ENCODE peak calls at places on chromosome 14, in seven cellular contexts. D is lower leg skin, K is brain microvascular endothelial cell, N is right lobe of liver, U is fibroblast of the aortic adventitia, A is cardiac muscle cell, R is lung. W is an unnamed sample.

GRCh38 chr14:51240804-51241380 is 845 bp downstream of the TMX1 start:
- DNase-seq in N (no peak), A (no peak), U (no peak), D (no peak), K (no peak), R (no peak), W (no peak)

GRCh38 chr14:23047042-23047634 is 5.1 kb downstream of the PSMB11 start:
- DNase-seq in A (no peak), K (no peak), D (no peak), N (no peak), U (no peak), R (no peak), W (no peak)

GRCh38 chr14:34628681-34629135 is 1.2 kb downstream of the SNX6 start:
- DNase-seq in A (peak), K (no peak), U (no peak), N (no peak), D (peak), R (no peak), W (peak)

GRCh38 chr14:61258985-61259384 is 22.2 kb downstream of the TMEM30B start:
- DNase-seq in A (no peak), N (no peak), D (peak), U (peak), K (no peak), R (no peak), W (peak)

GRCh38 chr14:73472182-73473114 is 14.1 kb upstream of the NUMB start:
- DNase-seq in D (peak), U (peak), R (no peak), A (peak), N (no peak), K (no peak), W (peak)

GRCh38 chr14:103522649-103523582 is at the start of gene CKB:
- DNase-seq in D (peak), K (peak), A (peak), N (peak), U (peak), R (no peak), W (no peak)

GRCh38 chr14:76584271-76584702 is 177.0 kb upstream of the VASH1 start:
- DNase-seq in U (no peak), R (no peak), K (no peak), A (no peak), N (no peak), D (no peak), W (no peak)

GRCh38 chr14:22814945-22815713 is at the start of gene SLC7A7:
- DNase-seq in K (no peak), N (no peak), R (peak), D (no peak), A (no peak), U (peak), W (peak)

GRCh38 chr14:92135269-92135668 is 13.5 kb downstream of the CPSF2 start:
- DNase-seq in A (peak), K (no peak), R (no peak), D (no peak), N (no peak), U (peak), W (peak)

GRCh38 chr14:78567343-78567742 is 397.2 kb downstream of the NRXN3 start:
- DNase-seq in N (no peak), A (no peak), D (no peak), R (no peak), U (peak), K (no peak), W (no peak)

GRCh38 chr14:35532783-35533356 is 1.1 kb upstream of the INSM2 start:
- DNase-seq in R (no peak), A (no peak), D (no peak), U (no peak), K (no peak), N (no peak), W (no peak)

GRCh38 chr14:61559641-61560201 is 135.6 kb upstream of the HIF1A start:
- DNase-seq in D (no peak), U (no peak), N (no peak), K (no peak), A (no peak), R (no peak), W (no peak)

GRCh38 chr14:91113829-91114078 is at the start of gene DGLUCY:
- DNase-seq in A (peak), D (no peak), R (peak), N (peak), U (peak), K (no peak), W (peak)

GRCh38 chr14:24231263-24232120 is 675 bp downstream of the NEDD8 start:
- DNase-seq in K (no peak), U (no peak), D (peak), A (no peak), N (no peak), R (no peak), W (no peak)

GRCh38 chr14:80726211-80726610 is 215.3 kb downstream of the CEP128 start:
- DNase-seq in U (no peak), K (no peak), R (no peak), N (no peak), A (no peak), D (no peak), W (no peak)

GRCh38 chr14:53190938-53191337 is 37.8 kb upstream of the DDHD1 start:
- DNase-seq in A (no peak), U (peak), N (no peak), D (no peak), R (no peak), K (no peak), W (no peak)

GRCh38 chr14:81096656-81097055 is 124.1 kb downstream of the GTF2A1 start:
- DNase-seq in N (no peak), D (no peak), R (no peak), A (no peak), K (no peak), U (no peak), W (no peak)

GRCh38 chr14:90487031-90487430 is 90.2 kb downstream of the CALM1 start:
- DNase-seq in A (no peak), U (peak), K (no peak), N (no peak), R (no peak), D (peak), W (no peak)

GRCh38 chr14:84963518-84963917 is 566.4 kb upstream of the FLRT2 start:
- DNase-seq in R (no peak), K (no peak), N (no peak), D (no peak), A (no peak), U (no peak), W (no peak)

GRCh38 chr14:73567951-73568885 is 795 bp upstream of the ACOT2 start:
- DNase-seq in R (no peak), A (peak), N (no peak), D (no peak), K (no peak), U (peak), W (peak)

GRCh38 chr14:76773188-76773885 is 12.1 kb downstream of the VASH1 start:
- DNase-seq in A (no peak), K (peak), R (peak), N (no peak), D (peak), U (peak), W (peak)

GRCh38 chr14:97707603-97708002 is 910.4 kb downstream of the VRK1 start:
- DNase-seq in D (no peak), K (no peak), U (no peak), N (no peak), A (no peak), R (no peak), W (no peak)

GRCh38 chr14:81269100-81269978 is 48.6 kb upstream of the GTF2A1 start:
- DNase-seq in A (peak), D (no peak), K (peak), N (no peak), R (no peak), U (peak), W (peak)

GRCh38 chr14:97624985-97625384 is 827.8 kb downstream of the VRK1 start:
- DNase-seq in A (no peak), D (no peak), R (no peak), N (no peak), U (no peak), K (no peak), W (no peak)

GRCh38 chr14:52112336-52113018 is 43.6 kb upstream of the NID2 start:
- DNase-seq in N (no peak), D (no peak), K (peak), U (peak), R (no peak), A (no peak), W (peak)

GRCh38 chr14:94795372-94795771 is 25.5 kb upstream of the GSC start:
- DNase-seq in D (no peak), A (no peak), R (no peak), N (no peak), K (no peak), U (no peak), W (no peak)

GRCh38 chr14:61152851-61153364 is 128.2 kb downstream of the TMEM30B start:
- DNase-seq in U (peak), K (no peak), D (no peak), A (no peak), N (no peak), R (no peak), W (peak)

DNA sequence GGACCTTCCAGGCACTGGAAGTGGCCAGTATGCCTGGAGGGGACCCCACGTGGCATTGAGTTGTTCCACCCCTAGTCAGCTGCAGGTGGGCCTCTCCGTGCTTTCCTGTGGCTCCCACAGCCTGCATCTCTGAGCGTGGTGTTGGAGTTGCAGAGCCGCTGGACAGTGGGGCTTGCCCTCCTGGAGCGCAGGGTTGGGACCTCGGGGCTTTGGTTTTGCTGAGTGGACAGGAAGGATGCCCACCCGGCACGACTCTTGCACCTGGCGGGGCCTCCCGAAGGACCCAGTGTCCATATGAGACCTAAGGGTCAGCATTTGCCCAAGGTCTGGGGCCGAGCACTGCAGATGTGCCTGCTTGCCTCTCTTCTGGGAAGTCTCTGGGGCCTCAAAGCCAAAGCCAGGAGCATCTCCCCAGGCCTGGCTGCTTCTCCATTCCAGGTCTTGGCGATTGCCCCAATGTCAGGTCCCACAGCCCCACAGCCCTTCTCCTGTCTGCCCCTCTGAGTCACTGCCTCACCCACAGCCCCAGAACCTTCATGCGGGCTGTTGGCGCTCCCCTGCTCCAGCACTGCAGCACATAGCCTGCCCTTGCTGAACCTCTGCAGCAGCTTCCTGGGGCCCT is 1.5 kb downstream of the PACS2 start:
- DNase-seq in A (no peak), K (no peak), D (peak), N (no peak), U (peak), R (no peak), W (peak)
- H3K4me3 ChIP-seq in A (peak), K (peak), D (no peak), N (peak), U (peak), R (peak), W (peak)

DNA sequence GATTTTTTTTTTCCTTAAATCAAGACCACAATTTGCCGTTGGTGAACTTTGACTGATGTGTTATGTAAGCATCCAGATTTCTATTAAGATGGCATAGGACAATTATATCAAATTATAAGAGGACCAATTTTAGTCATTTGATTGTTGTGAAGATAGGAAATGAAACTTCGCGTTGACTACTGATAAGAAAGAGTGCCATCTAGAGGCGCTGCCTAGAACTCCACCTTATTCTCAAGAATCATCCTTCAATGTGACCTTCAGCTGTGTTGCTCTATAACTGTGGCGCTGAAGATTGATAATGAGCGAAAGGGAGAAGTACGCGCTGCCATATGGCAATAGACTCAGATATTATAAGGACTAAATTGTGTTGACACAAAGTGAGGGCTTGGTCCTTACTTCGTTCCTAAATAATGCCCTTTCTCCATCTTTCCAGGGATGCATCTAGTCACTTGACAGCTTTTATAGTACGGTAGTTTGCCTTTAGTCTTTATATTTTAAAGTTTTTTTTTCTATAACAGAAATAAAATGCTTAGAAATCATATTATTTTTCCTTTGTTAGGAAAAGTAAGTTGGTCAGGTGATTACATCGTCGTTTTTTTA is 350.8 kb upstream of the STXBP6 start:
- DNase-seq in K (peak), A (peak), D (no peak), R (peak), U (peak), N (no peak), W (peak)
- TF ChIP-seq CTCF in K (peak), A (peak), D (no peak), R (peak), U (peak), N (peak), W (peak)

DNA sequence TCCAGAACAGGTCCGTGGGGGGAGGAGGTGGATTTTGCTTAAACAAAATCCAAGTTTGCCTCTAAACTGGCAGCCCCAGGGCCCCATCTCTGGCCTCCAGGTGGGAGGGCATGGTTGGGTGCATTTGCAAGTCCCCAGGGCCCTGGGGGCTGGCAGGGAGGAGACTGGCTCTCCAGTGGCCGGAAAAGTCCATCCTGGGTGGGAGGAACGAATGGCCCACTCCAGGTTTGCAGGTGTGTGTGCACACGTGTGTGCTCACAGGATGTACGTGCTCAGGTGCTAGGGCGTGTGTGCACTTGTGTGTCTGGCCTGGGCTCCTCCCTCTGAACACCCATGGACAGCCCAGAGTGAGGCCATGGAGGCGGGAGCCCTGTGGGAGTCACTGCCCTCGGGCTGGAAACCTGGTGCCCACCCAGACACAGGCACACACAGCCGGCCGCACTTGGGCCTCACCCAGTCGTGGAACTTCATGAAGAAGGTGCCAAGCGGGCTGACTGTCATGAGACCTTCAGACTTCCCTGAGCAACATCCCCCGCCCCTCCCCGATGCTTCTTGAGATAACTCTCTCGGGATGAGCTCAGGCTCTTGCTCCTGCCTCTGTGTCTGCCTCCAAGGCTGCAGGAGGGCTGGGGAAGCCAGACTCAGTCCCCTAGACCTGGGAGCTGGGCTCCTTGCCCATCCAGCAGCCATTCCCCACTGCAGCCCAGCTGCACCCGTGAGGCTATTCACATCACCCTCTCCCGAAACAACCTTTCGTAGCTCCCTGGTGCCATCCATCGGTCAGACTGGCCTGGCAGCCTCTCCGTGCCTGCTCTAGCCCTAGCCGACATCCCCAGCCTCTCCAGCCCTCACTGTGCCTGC is 9.4 kb downstream of the AHNAK2 start:
- DNase-seq in D (peak), U (peak), A (no peak), K (no peak), R (no peak), N (peak), W (peak)
- H3K4me3 ChIP-seq in D (peak), U (peak), A (no peak), K (no peak), R (no peak), N (peak), W (peak)

GRCh38 chr14:50231475-50232275 is at the start of gene SOS2:
- DNase-seq in N (peak), K (peak), A (peak), D (peak), U (peak), R (peak), W (peak)
- TF ChIP-seq CTCF in N (no peak), K (no peak), A (peak), D (no peak), U (no peak), R (no peak), W (no peak)

DNA sequence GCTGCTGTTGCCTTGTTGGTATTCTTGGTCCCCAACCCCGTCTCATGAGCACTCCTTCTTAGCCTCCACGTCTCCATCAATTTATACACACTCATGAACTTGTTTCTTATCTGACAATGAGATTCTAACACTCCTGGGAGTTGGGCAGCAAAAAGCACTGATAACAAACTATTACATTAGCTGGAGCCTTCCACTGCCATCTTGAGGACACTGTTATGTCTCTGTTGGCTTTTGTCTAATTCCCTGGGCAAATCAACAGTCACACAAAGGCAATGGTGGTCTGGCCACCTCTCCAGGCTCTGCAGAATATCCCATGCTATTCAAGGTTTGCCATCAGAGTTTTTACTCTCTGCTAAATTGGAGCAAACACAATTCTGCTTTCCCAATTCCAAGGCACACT is 117.8 kb upstream of the COCH start:
- DNase-seq in R (no peak), N (no peak), U (no peak), A (peak), D (no peak), K (no peak), W (no peak)
- H3K4me3 ChIP-seq in R (no peak), N (no peak), U (no peak), A (no peak), D (no peak), K (no peak), W (no peak)

DNA sequence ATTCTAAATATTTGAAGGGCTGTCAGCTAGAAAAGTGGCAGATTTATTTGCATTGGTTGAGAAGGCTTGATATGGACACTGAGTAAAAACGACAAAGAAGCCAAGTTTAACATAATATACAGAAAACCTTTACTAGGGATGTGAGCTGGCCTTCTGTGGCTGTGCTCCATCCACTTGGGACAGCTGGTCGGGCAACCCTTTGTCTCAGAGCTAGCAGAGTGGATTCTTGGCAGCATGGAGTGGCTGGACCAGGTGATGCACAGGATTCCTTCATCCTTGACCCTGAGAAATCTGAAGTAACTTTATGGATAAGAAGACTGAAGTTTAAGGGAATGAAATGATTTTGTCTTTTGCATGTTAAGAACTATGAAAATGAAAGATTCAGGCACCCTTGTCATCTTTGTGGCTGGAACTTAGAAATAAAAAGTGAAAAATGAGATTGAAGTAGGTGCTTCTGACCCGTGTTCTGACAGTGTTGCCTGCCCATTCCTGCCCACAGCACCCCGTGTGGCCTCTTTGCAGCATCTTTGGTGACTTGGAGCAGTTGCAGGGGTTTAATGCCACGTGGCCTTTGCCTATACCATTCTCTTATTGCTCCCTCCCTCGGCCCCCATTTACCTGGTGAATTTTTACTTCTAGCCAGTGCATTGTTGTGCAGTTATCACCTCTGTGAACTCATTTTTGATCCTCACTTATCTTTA is 32.6 kb downstream of the PELI2 start:
- DNase-seq in K (no peak), R (no peak), D (no peak), N (no peak), U (no peak), A (no peak), W (no peak)
- TF ChIP-seq CTCF in K (no peak), R (no peak), D (no peak), N (no peak), U (no peak), A (no peak), W (no peak)

GRCh38 chr14:59208224-59208814 is 19.9 kb downstream of the DAAM1 start:
- DNase-seq in N (no peak), K (peak), R (no peak), A (no peak), D (no peak), U (peak), W (peak)
- H3K4me3 ChIP-seq in N (no peak), K (peak), R (no peak), A (no peak), D (no peak), U (no peak), W (no peak)

GRCh38 chr14:99274346-99275221 is 2.6 kb upstream of the BCL11B start:
- DNase-seq in U (peak), A (peak), K (peak), N (peak), R (no peak), D (peak), W (peak)
- TF ChIP-seq CTCF in U (no peak), A (peak), K (peak), N (peak), R (no peak), D (no peak), W (peak)

GRCh38 chr14:58629273-58629672 is 8.5 kb upstream of the DACT1 start:
- DNase-seq in R (no peak), U (no peak), K (no peak), A (no peak), D (no peak), N (no peak), W (no peak)
- H3K4me3 ChIP-seq in R (no peak), U (no peak), K (no peak), A (no peak), D (no peak), N (no peak), W (no peak)

W was measured in foreskin fibroblast.